ENCODE peak calls at places on chromosomes 3 and 15, in five cellular contexts. Z is left colon, N is HuH-7, J is NCI-H510A treated with DMSO at 0.1 percent for 48 hours, Q is NCI-H1092 treated with DMSO at 0.1 percent for 48 hours. M is an unnamed sample.

GRCh38 chr3:11632564-11632963 is 11.2 kb downstream of the VGLL4 start:
- DNase-seq in Z (no peak), N (no peak), J (no peak), Q (peak), M (peak)

GRCh38 chr15:67578020-67578600 is 35.6 kb downstream of the MAP2K5 start:
- DNase-seq in Z (no peak), N (no peak), J (no peak), Q (no peak), M (no peak)

GRCh38 chr3:137020315-137020714 is 62.5 kb downstream of the IL20RB start:
- DNase-seq in Z (no peak), N (no peak), J (no peak), Q (no peak), M (no peak)

GRCh38 chr3:127889976-127890650 is 24.9 kb upstream of the KBTBD12 start:
- DNase-seq in Z (no peak), N (no peak), J (no peak), Q (no peak), M (no peak)

GRCh38 chr3:177221734-177222133 is 24.5 kb upstream of the TBL1XR1 start:
- DNase-seq in Z (no peak), N (no peak), J (no peak), Q (no peak), M (no peak)

GRCh38 chr3:194961555-194961954 is 275.9 kb downstream of the FAM43A start:
- DNase-seq in Z (no peak), N (no peak), J (no peak), Q (no peak), M (no peak)

GRCh38 chr3:5013021-5013906 is 34.0 kb downstream of the BHLHE40 start:
- DNase-seq in Z (peak), N (no peak), J (no peak), Q (no peak), M (no peak)

GRCh38 chr3:111884411-111885018 is 25.4 kb downstream of the PHLDB2 start:
- DNase-seq in Z (no peak), N (no peak), J (no peak), Q (no peak), M (no peak)

GRCh38 chr3:72460215-72461174 is 387.8 kb downstream of the SHQ1 start:
- DNase-seq in Z (no peak), N (no peak), J (no peak), Q (no peak), M (no peak)

GRCh38 chr3:106440672-106441071 is 571.9 kb upstream of the CBLB start:
- DNase-seq in Z (no peak), N (no peak), J (no peak), Q (no peak), M (no peak)

GRCh38 chr3:96991812-96992211 is 177.4 kb downstream of the EPHA6 start:
- DNase-seq in Z (no peak), N (no peak), J (no peak), Q (no peak), M (no peak)

GRCh38 chr3:89227218-89227617 is 119.8 kb downstream of the EPHA3 start:
- DNase-seq in Z (no peak), N (no peak), J (no peak), Q (no peak), M (no peak)

GRCh38 chr3:40877651-40878463 is 321.4 kb upstream of the CTNNB1 start:
- DNase-seq in Z (peak), N (no peak), J (no peak), Q (no peak), M (no peak)

GRCh38 chr3:50342818-50343633 is 2.4 kb upstream of the RASSF1 start:
- DNase-seq in Z (no peak), N (no peak), J (no peak), Q (no peak), M (no peak)

GRCh38 chr3:178275311-178275710 is 260.9 kb upstream of the KCNMB2 start:
- DNase-seq in Z (no peak), N (no peak), J (no peak), Q (no peak), M (no peak)

GRCh38 chr15:51160484-51160883 is 65.8 kb upstream of the TNFAIP8L3 start:
- DNase-seq in Z (no peak), N (no peak), J (no peak), Q (no peak), M (no peak)

M was measured in NCI-H748 treated with DMSO at 0.1 percent for 48 hours.